ENCODE peak calls at places on chromosomes 7 and 10, in eight cellular contexts. F is adrenal gland, A is esophagus squamous epithelium, L is spleen, V is left ventricle myocardium inferior, I is right atrium auricular region, T is IMR-90, J is mucosa of descending colon. X is an unnamed sample.

GRCh38 chr7:4769753-4770152 is 5.7 kb upstream of the AP5Z1 start:
- DNase-seq in F (no peak), A (no peak), L (no peak), V (no peak), I (no peak), T (peak; percentile 11), J (no peak), X (no peak)

GRCh38 chr10:27242951-27243551 is 2.5 kb upstream of the ACBD5 start:
- DNase-seq in F (peak; percentile 86), A (peak; percentile 42), L (peak; percentile 86), V (peak; percentile 44), I (no peak), T (peak; percentile 82), J (peak; percentile 74), X (peak; percentile 57)

GRCh38 chr10:34956756-34957155 is 133.4 kb downstream of the CUL2 start:
- DNase-seq in F (no peak), A (no peak), L (no peak), V (no peak), I (no peak), T (no peak), J (no peak), X (no peak)

GRCh38 chr10:79186742-79187544 is 118.2 kb downstream of the ZMIZ1 start:
- DNase-seq in F (peak; percentile 86), A (no peak), L (no peak), V (no peak), I (no peak), T (no peak), J (no peak), X (no peak)

GRCh38 chr10:24468281-24468751 is 255.4 kb downstream of the ARHGAP21 start:
- DNase-seq in F (no peak), A (no peak), L (no peak), V (peak; percentile 36), I (no peak), T (no peak), J (no peak), X (no peak)

GRCh38 chr10:68594405-68594804 is 34.3 kb downstream of the TET1 start:
- DNase-seq in F (no peak), A (no peak), L (no peak), V (peak; percentile 24), I (no peak), T (peak; percentile 67), J (no peak), X (no peak)

GRCh38 chr10:69959911-69960310 is 92.7 kb upstream of the MACROH2A2 start:
- DNase-seq in F (peak; percentile 35), A (no peak), L (no peak), V (no peak), I (peak; percentile 55), T (no peak), J (no peak), X (no peak)

GRCh38 chr7:99201027-99201426 is 6.9 kb downstream of the KPNA7 start:
- DNase-seq in F (no peak), A (no peak), L (no peak), V (no peak), I (no peak), T (peak; percentile 93), J (no peak), X (no peak)

GRCh38 chr7:38629621-38630020 is 1.6 kb downstream of the AMPH start:
- DNase-seq in F (no peak), A (no peak), L (no peak), V (no peak), I (no peak), T (peak; percentile 4), J (no peak), X (no peak)

GRCh38 chr7:6558837-6559236 is 7.6 kb upstream of the GRID2IP start:
- DNase-seq in F (no peak), A (no peak), L (no peak), V (no peak), I (no peak), T (peak; percentile 21), J (no peak), X (no peak)

GRCh38 chr7:1912472-1913289 is 242.6 kb downstream of the ELFN1 start:
- DNase-seq in F (peak; percentile 60), A (no peak), L (no peak), V (peak; percentile 56), I (no peak), T (peak; percentile 92), J (peak; percentile 57), X (no peak)

GRCh38 chr7:135320277-135320676 is 86.6 kb downstream of the STRA8 start:
- DNase-seq in F (peak; percentile 94), A (no peak), L (no peak), V (peak; percentile 81), I (peak; percentile 82), T (peak; percentile 86), J (peak; percentile 68), X (no peak)

GRCh38 chr7:27863866-27864265 is 123.9 kb downstream of the TAX1BP1 start:
- DNase-seq in F (peak; percentile 95), A (no peak), L (no peak), V (no peak), I (no peak), T (peak; percentile 53), J (no peak), X (no peak)

GRCh38 chr10:102633282-102633681 is 11.0 kb upstream of the TRIM8 start:
- DNase-seq in F (peak; percentile 72), A (no peak), L (peak; percentile 84), V (peak; percentile 48), I (no peak), T (peak; percentile 81), J (peak; percentile 65), X (no peak)

GRCh38 chr7:157397751-157398691 is 61.2 kb downstream of the DNAJB6 start:
- DNase-seq in F (no peak), A (no peak), L (no peak), V (peak; percentile 63), I (peak; percentile 73), T (peak; percentile 81), J (no peak), X (no peak)

GRCh38 chr10:42952358-42952757 is 124.5 kb upstream of the RET start:
- DNase-seq in F (peak; percentile 65), A (no peak), L (peak; percentile 78), V (peak; percentile 50), I (peak; percentile 53), T (no peak), J (peak; percentile 54), X (no peak)

GRCh38 chr10:96264938-96265337 is 6.4 kb downstream of the BLNK start:
- DNase-seq in F (no peak), A (no peak), L (no peak), V (no peak), I (no peak), T (no peak), J (no peak), X (no peak)

GRCh38 chr10:131430716-131431402 is 119.3 kb upstream of the TCERG1L start:
- DNase-seq in F (no peak), A (no peak), L (peak; percentile 52), V (no peak), I (no peak), T (no peak), J (no peak), X (no peak)

GRCh38 chr10:12847361-12847975 is 154.0 kb downstream of the CCDC3 start:
- DNase-seq in F (no peak), A (no peak), L (no peak), V (no peak), I (peak; percentile 51), T (no peak), J (no peak), X (no peak)

GRCh38 chr7:128115326-128115820 is 84.1 kb upstream of the LRRC4 start:
- DNase-seq in F (no peak), A (no peak), L (no peak), V (no peak), I (peak; percentile 49), T (no peak), J (no peak), X (no peak)

GRCh38 chr10:73995035-73995358 is 2.9 kb upstream of the VCL start:
- DNase-seq in F (no peak), A (no peak), L (no peak), V (no peak), I (no peak), T (no peak), J (no peak), X (no peak)

GRCh38 chr10:112649492-112650152 is 202.6 kb downstream of the VTI1A start:
- DNase-seq in F (no peak), A (no peak), L (no peak), V (no peak), I (no peak), T (peak; percentile 74), J (no peak), X (no peak)

GRCh38 chr10:78445308-78445707 is 411.6 kb downstream of the RPS24 start:
- DNase-seq in F (peak; percentile 28), A (no peak), L (no peak), V (no peak), I (no peak), T (no peak), J (no peak), X (no peak)

GRCh38 chr7:69962856-69963149 is 364.5 kb downstream of the AUTS2 start:
- DNase-seq in F (no peak), A (no peak), L (no peak), V (no peak), I (no peak), T (no peak), J (no peak), X (no peak)

GRCh38 chr10:119198438-119198837 is 8.9 kb upstream of the GRK5 start:
- DNase-seq in F (no peak), A (no peak), L (no peak), V (no peak), I (no peak), T (no peak), J (no peak), X (no peak)
- TF ChIP-seq CTCF in F (no peak), A (peak; percentile 2), L (peak; percentile 42), V (peak; percentile 43), I (no peak), T (peak; percentile 37), J (no peak), X (peak; percentile 8)

GRCh38 chr10:63262674-63263073 is 129.5 kb downstream of the NRBF2 start:
- DNase-seq in F (no peak), A (no peak), L (no peak), V (no peak), I (no peak), T (no peak), J (no peak), X (no peak)
- TF ChIP-seq CTCF in F (no peak), A (no peak), L (no peak), V (no peak), I (no peak), T (no peak), J (no peak), X (no peak)

GRCh38 chr10:30216811-30217210 is 132.3 kb downstream of the MTPAP start:
- DNase-seq in F (no peak), A (no peak), L (no peak), V (no peak), I (no peak), T (no peak), J (no peak), X (no peak)
- TF ChIP-seq CTCF in F (no peak), A (no peak), L (no peak), V (no peak), I (no peak), T (no peak), J (no peak), X (no peak)

GRCh38 chr10:100100651-100101525 is 19.2 kb upstream of the CPN1 start:
- DNase-seq in F (no peak), A (no peak), L (no peak), V (no peak), I (no peak), T (peak; percentile 42), J (no peak), X (no peak)
- TF ChIP-seq CTCF in F (no peak), A (no peak), L (no peak), V (no peak), I (no peak), T (peak; percentile 33), J (no peak), X (no peak)